ENCODE peak calls at places on chromosomes 11 and 22, in seven cellular contexts. One of them, this sample, is unnamed.

GRCh38 chr11:107695446-107695845 is 16.4 kb downstream of the SLN start:
- DNase-seq in transverse colon: no peak
- DNase-seq in HCT116: no peak
- DNase-seq in endothelial cell of umbilical vein: no peak
- DNase-seq in H1: no peak
- DNase-seq in suprapubic skin: no peak
- DNase-seq in sigmoid colon: no peak
- DNase-seq in this sample: no peak

GRCh38 chr11:87239001-87239400 is 201.3 kb downstream of the TMEM135 start:
- DNase-seq in suprapubic skin: no peak
- DNase-seq in transverse colon: no peak
- DNase-seq in HCT116: no peak
- DNase-seq in endothelial cell of umbilical vein: peak; percentile 91
- DNase-seq in H1: no peak
- DNase-seq in sigmoid colon: no peak
- DNase-seq in this sample: no peak

GRCh38 chr11:122723576-122723975 is 68.1 kb downstream of the UBASH3B start:
- DNase-seq in endothelial cell of umbilical vein: no peak
- DNase-seq in transverse colon: no peak
- DNase-seq in HCT116: no peak
- DNase-seq in H1: no peak
- DNase-seq in suprapubic skin: no peak
- DNase-seq in sigmoid colon: peak; percentile 30
- DNase-seq in this sample: no peak

GRCh38 chr22:28410050-28410816 is 269.4 kb downstream of the TTC28 start:
- DNase-seq in HCT116: no peak
- DNase-seq in sigmoid colon: no peak
- DNase-seq in H1: no peak
- DNase-seq in endothelial cell of umbilical vein: peak; percentile 40
- DNase-seq in transverse colon: no peak
- DNase-seq in suprapubic skin: no peak
- DNase-seq in this sample: no peak

GRCh38 chr11:116887909-116888556 is 50.6 kb upstream of the APOA1 start:
- DNase-seq in H1: no peak
- DNase-seq in sigmoid colon: no peak
- DNase-seq in HCT116: no peak
- DNase-seq in endothelial cell of umbilical vein: no peak
- DNase-seq in suprapubic skin: no peak
- DNase-seq in transverse colon: no peak
- DNase-seq in this sample: no peak

GRCh38 chr22:44667829-44668189 is 34.2 kb upstream of the PRR5 start:
- DNase-seq in HCT116: no peak
- DNase-seq in endothelial cell of umbilical vein: no peak
- DNase-seq in H1: no peak
- DNase-seq in suprapubic skin: no peak
- DNase-seq in sigmoid colon: peak; percentile 58
- DNase-seq in transverse colon: peak; percentile 53
- DNase-seq in this sample: no peak

GRCh38 chr22:47195676-47196492 is 433.4 kb downstream of the TBC1D22A start:
- DNase-seq in sigmoid colon: peak; percentile 62
- DNase-seq in HCT116: no peak
- DNase-seq in endothelial cell of umbilical vein: no peak
- DNase-seq in suprapubic skin: peak; percentile 71
- DNase-seq in transverse colon: no peak
- DNase-seq in H1: no peak
- DNase-seq in this sample: peak; percentile 87

GRCh38 chr11:3163241-3163981 is 1.7 kb downstream of the OSBPL5 start:
- DNase-seq in HCT116: no peak
- DNase-seq in transverse colon: peak; percentile 9
- DNase-seq in endothelial cell of umbilical vein: no peak
- DNase-seq in H1: no peak
- DNase-seq in suprapubic skin: no peak
- DNase-seq in sigmoid colon: no peak
- DNase-seq in this sample: no peak

GRCh38 chr11:122668562-122669090 is 13.1 kb downstream of the UBASH3B start:
- DNase-seq in HCT116: peak; percentile 34
- DNase-seq in H1: no peak
- DNase-seq in sigmoid colon: no peak
- DNase-seq in endothelial cell of umbilical vein: peak; percentile 20
- DNase-seq in suprapubic skin: no peak
- DNase-seq in transverse colon: no peak
- DNase-seq in this sample: no peak

GRCh38 chr11:3834349-3835099 is 6.2 kb downstream of the RHOG start:
- DNase-seq in suprapubic skin: peak; percentile 80
- DNase-seq in H1: no peak
- DNase-seq in endothelial cell of umbilical vein: no peak
- DNase-seq in transverse colon: peak; percentile 59
- DNase-seq in sigmoid colon: no peak
- DNase-seq in HCT116: no peak
- DNase-seq in this sample: no peak

GRCh38 chr11:129701706-129702105 is 113.9 kb upstream of the TMEM45B start:
- DNase-seq in suprapubic skin: no peak
- DNase-seq in endothelial cell of umbilical vein: no peak
- DNase-seq in HCT116: no peak
- DNase-seq in transverse colon: no peak
- DNase-seq in sigmoid colon: no peak
- DNase-seq in H1: no peak
- DNase-seq in this sample: no peak

GRCh38 chr11:61784506-61784805 is 7.9 kb downstream of the TMEM258 start:
- DNase-seq in sigmoid colon: no peak
- DNase-seq in suprapubic skin: no peak
- DNase-seq in H1: no peak
- DNase-seq in endothelial cell of umbilical vein: no peak
- DNase-seq in HCT116: no peak
- DNase-seq in transverse colon: no peak
- DNase-seq in this sample: no peak

GRCh38 chr11:93585758-93586157 is 42.6 kb upstream of the SMCO4 start:
- DNase-seq in suprapubic skin: no peak
- DNase-seq in HCT116: no peak
- DNase-seq in sigmoid colon: no peak
- DNase-seq in H1: no peak
- DNase-seq in endothelial cell of umbilical vein: no peak
- DNase-seq in transverse colon: no peak
- DNase-seq in this sample: no peak

GRCh38 chr11:73797457-73797856 is 9.8 kb downstream of the MRPL48 start:
- DNase-seq in H1: no peak
- DNase-seq in endothelial cell of umbilical vein: no peak
- DNase-seq in transverse colon: no peak
- DNase-seq in suprapubic skin: no peak
- DNase-seq in sigmoid colon: no peak
- DNase-seq in HCT116: no peak
- DNase-seq in this sample: no peak

GRCh38 chr22:24498826-24499225 is 3.7 kb downstream of the UPB1 start:
- DNase-seq in HCT116: no peak
- DNase-seq in suprapubic skin: no peak
- DNase-seq in transverse colon: no peak
- DNase-seq in H1: no peak
- DNase-seq in endothelial cell of umbilical vein: no peak
- DNase-seq in sigmoid colon: no peak
- DNase-seq in this sample: no peak

GRCh38 chr11:71472357-71472885 is 19.4 kb downstream of the NADSYN1 start:
- DNase-seq in HCT116: no peak
- DNase-seq in H1: no peak
- DNase-seq in suprapubic skin: no peak
- DNase-seq in sigmoid colon: peak; percentile 40
- DNase-seq in endothelial cell of umbilical vein: no peak
- DNase-seq in transverse colon: no peak
- DNase-seq in this sample: no peak

GRCh38 chr11:134921938-134922337 is 509.9 kb upstream of the B3GAT1 start:
- DNase-seq in transverse colon: no peak
- DNase-seq in suprapubic skin: no peak
- DNase-seq in HCT116: no peak
- DNase-seq in H1: no peak
- DNase-seq in endothelial cell of umbilical vein: no peak
- DNase-seq in sigmoid colon: no peak
- DNase-seq in this sample: no peak

GRCh38 chr11:35418847-35419712 is at the start of gene SLC1A2:
- DNase-seq in HCT116: no peak
- DNase-seq in endothelial cell of umbilical vein: no peak
- DNase-seq in sigmoid colon: no peak
- DNase-seq in H1: no peak
- DNase-seq in suprapubic skin: no peak
- DNase-seq in transverse colon: no peak
- DNase-seq in this sample: no peak

GRCh38 chr11:1830119-1830499 is 4.7 kb upstream of the SYT8 start:
- DNase-seq in HCT116: no peak
- DNase-seq in endothelial cell of umbilical vein: no peak
- DNase-seq in transverse colon: no peak
- DNase-seq in H1: no peak
- DNase-seq in sigmoid colon: no peak
- DNase-seq in suprapubic skin: no peak
- DNase-seq in this sample: no peak

GRCh38 chr11:97557399-97557798 is 1167.6 kb downstream of the JRKL start:
- DNase-seq in transverse colon: no peak
- DNase-seq in sigmoid colon: no peak
- DNase-seq in endothelial cell of umbilical vein: peak; percentile 13
- DNase-seq in H1: no peak
- DNase-seq in suprapubic skin: no peak
- DNase-seq in HCT116: no peak
- DNase-seq in this sample: no peak

GRCh38 chr22:19755145-19755710 is 5.3 kb upstream of the TBX1 start:
- DNase-seq in H1: no peak
- DNase-seq in HCT116: no peak
- DNase-seq in transverse colon: no peak
- DNase-seq in endothelial cell of umbilical vein: no peak
- DNase-seq in suprapubic skin: no peak
- DNase-seq in sigmoid colon: no peak
- DNase-seq in this sample: no peak

GRCh38 chr11:126949066-126949945 is 51.3 kb downstream of the KIRREL3 start:
- DNase-seq in transverse colon: no peak
- DNase-seq in endothelial cell of umbilical vein: no peak
- DNase-seq in sigmoid colon: no peak
- DNase-seq in HCT116: no peak
- DNase-seq in H1: no peak
- DNase-seq in suprapubic skin: no peak
- DNase-seq in this sample: no peak

DNA sequence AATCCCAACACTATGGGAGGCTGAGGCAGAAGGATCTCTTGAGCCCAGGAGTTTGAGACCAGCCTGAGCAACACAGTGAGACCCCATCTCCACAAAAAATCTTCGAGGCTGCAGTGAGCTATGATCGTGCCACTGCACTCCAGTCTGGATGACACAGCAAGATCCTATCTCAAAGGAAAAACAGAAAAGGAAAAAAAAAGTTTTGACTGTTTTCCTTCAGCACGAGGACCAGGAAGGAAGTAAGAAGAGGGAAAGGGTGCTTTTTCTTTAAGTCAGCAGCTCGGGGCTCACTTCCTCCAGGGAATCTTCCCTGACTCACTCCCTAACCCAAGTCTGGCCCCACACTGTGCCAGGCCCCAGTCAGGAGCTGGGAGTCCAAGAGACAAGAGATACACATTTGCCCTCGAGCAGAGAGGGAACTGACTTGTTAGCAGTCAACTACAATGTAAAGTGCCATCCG is 14.2 kb downstream of the ARRB1 start:
- DNase-seq in HCT116: no peak
- DNase-seq in sigmoid colon: peak; percentile 82
- DNase-seq in suprapubic skin: no peak
- DNase-seq in transverse colon: no peak
- DNase-seq in H1: no peak
- DNase-seq in endothelial cell of umbilical vein: peak; percentile 66
- DNase-seq in this sample: no peak
- TF ChIP-seq POLR2AphosphoS5 in HCT116: no peak
- TF ChIP-seq POLR2AphosphoS5 in sigmoid colon: no peak
- TF ChIP-seq POLR2AphosphoS5 in suprapubic skin: no peak
- TF ChIP-seq POLR2AphosphoS5 in transverse colon: no peak
- TF ChIP-seq POLR2AphosphoS5 in H1: no peak
- TF ChIP-seq POLR2AphosphoS5 in endothelial cell of umbilical vein: peak; percentile 53
- TF ChIP-seq POLR2AphosphoS5 in this sample: no peak

GRCh38 chr11:119101759-119102423 is at the start of gene DPAGT1:
- DNase-seq in H1: peak; percentile 92
- DNase-seq in suprapubic skin: peak; percentile 96
- DNase-seq in HCT116: peak; percentile 98
- DNase-seq in sigmoid colon: peak; percentile 97
- DNase-seq in endothelial cell of umbilical vein: peak; percentile 96
- DNase-seq in transverse colon: peak; percentile 92
- DNase-seq in this sample: no peak

GRCh38 chr11:119100960-119101349 is 698 bp downstream of the DPAGT1 start:
- DNase-seq in sigmoid colon: no peak
- DNase-seq in endothelial cell of umbilical vein: no peak
- DNase-seq in HCT116: no peak
- DNase-seq in transverse colon: no peak
- DNase-seq in suprapubic skin: no peak
- DNase-seq in H1: no peak
- DNase-seq in this sample: no peak

GRCh38 chr11:119101367-119101758 is 290 bp downstream of the DPAGT1 start:
- DNase-seq in transverse colon: peak; percentile 44
- DNase-seq in endothelial cell of umbilical vein: no peak
- DNase-seq in H1: no peak
- DNase-seq in HCT116: no peak
- DNase-seq in sigmoid colon: no peak
- DNase-seq in suprapubic skin: no peak
- DNase-seq in this sample: no peak

GRCh38 chr11:119106564-119107537 is at the start of gene C2CD2L:
- DNase-seq in H1: no peak
- DNase-seq in suprapubic skin: peak; percentile 94
- DNase-seq in sigmoid colon: peak; percentile 96
- DNase-seq in HCT116: peak; percentile 72
- DNase-seq in endothelial cell of umbilical vein: peak; percentile 86
- DNase-seq in transverse colon: peak; percentile 94
- DNase-seq in this sample: no peak

DNA sequence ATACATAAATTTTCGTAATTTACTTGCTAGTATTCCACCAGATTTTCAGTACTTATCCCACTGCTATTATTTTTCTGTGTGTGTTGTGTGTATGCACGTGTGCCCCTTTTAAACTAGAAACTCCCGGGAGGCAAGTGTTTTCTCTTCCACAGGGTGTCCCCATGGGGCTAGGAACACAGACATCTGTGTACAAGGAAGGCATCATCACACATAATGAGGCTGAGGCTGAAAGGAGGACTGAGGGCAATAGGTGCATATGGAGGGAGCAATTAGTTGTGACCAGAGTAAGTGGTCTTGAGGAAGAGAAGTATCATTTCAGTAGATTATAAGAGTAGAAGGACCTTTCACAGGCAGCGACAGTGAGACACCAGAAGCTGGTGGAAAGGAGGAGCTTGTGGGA is 2.1 kb upstream of the DPAGT1 start:
- DNase-seq in H1: no peak
- DNase-seq in sigmoid colon: no peak
- DNase-seq in HCT116: no peak
- DNase-seq in endothelial cell of umbilical vein: no peak
- DNase-seq in transverse colon: no peak
- DNase-seq in suprapubic skin: no peak
- DNase-seq in this sample: no peak
- TF ChIP-seq CTCF in H1: no peak
- TF ChIP-seq CTCF in sigmoid colon: no peak
- TF ChIP-seq CTCF in HCT116: no peak
- TF ChIP-seq CTCF in endothelial cell of umbilical vein: no peak
- TF ChIP-seq CTCF in transverse colon: no peak
- TF ChIP-seq CTCF in suprapubic skin: no peak
- TF ChIP-seq CTCF in this sample: no peak

GRCh38 chr11:62850911-62851806 is 11.8 kb upstream of the WDR74 start:
- DNase-seq in transverse colon: no peak
- DNase-seq in sigmoid colon: no peak
- DNase-seq in HCT116: peak; percentile 47
- DNase-seq in suprapubic skin: no peak
- DNase-seq in H1: no peak
- DNase-seq in endothelial cell of umbilical vein: no peak
- DNase-seq in this sample: no peak
- TF ChIP-seq POLR2AphosphoS5 in transverse colon: no peak
- TF ChIP-seq POLR2AphosphoS5 in sigmoid colon: no peak
- TF ChIP-seq POLR2AphosphoS5 in HCT116: peak; percentile 89
- TF ChIP-seq POLR2AphosphoS5 in suprapubic skin: no peak
- TF ChIP-seq POLR2AphosphoS5 in H1: peak; percentile 92
- TF ChIP-seq POLR2AphosphoS5 in endothelial cell of umbilical vein: peak; percentile 86
- TF ChIP-seq POLR2AphosphoS5 in this sample: no peak

GRCh38 chr11:75223954-75224643 is 16.5 kb upstream of the TPBGL start:
- DNase-seq in endothelial cell of umbilical vein: no peak
- DNase-seq in suprapubic skin: no peak
- DNase-seq in transverse colon: no peak
- DNase-seq in H1: no peak
- DNase-seq in HCT116: no peak
- DNase-seq in sigmoid colon: no peak
- DNase-seq in this sample: no peak
- TF ChIP-seq CTCF in endothelial cell of umbilical vein: no peak
- TF ChIP-seq CTCF in suprapubic skin: no peak
- TF ChIP-seq CTCF in transverse colon: no peak
- TF ChIP-seq CTCF in H1: no peak
- TF ChIP-seq CTCF in HCT116: no peak
- TF ChIP-seq CTCF in sigmoid colon: no peak
- TF ChIP-seq CTCF in this sample: no peak

This sample was measured in vagina.